ENCODE peak calls at places on chromosomes 12 and 14, in six cellular contexts. A is lower lobe of right lung, R is hepatocyte, D is HFF-Myc, V is colonic mucosa, P is left lung. T is an unnamed sample.

GRCh38 chr14:59245809-59246295 is 57.4 kb downstream of the DAAM1 start:
- DNase-seq in A (no peak), R (no peak), D (no peak), V (no peak), P (no peak), T (no peak)

GRCh38 chr12:67758119-67758873 is 109.8 kb downstream of the DYRK2 start:
- DNase-seq in A (no peak), R (no peak), D (no peak), V (no peak), P (no peak), T (peak)

GRCh38 chr14:104549536-104550339 is 29.8 kb upstream of the C14orf180 start:
- DNase-seq in A (no peak), R (no peak), D (no peak), V (no peak), P (peak), T (no peak)

GRCh38 chr14:67526676-67527459 is 6.2 kb upstream of the PLEKHH1 start:
- DNase-seq in A (no peak), R (peak), D (peak), V (peak), P (no peak), T (peak)

GRCh38 chr12:93151079-93151759 is 222.1 kb upstream of the EEA1 start:
- DNase-seq in A (no peak), R (no peak), D (no peak), V (peak), P (no peak), T (no peak)

GRCh38 chr14:89455412-89455811 is 38.4 kb upstream of the FOXN3 start:
- DNase-seq in A (no peak), R (peak), D (no peak), V (peak), P (no peak), T (no peak)

GRCh38 chr14:42001436-42001835 is 394.8 kb downstream of the LRFN5 start:
- DNase-seq in A (no peak), R (no peak), D (no peak), V (no peak), P (no peak), T (no peak)

GRCh38 chr12:5630101-5630500 is 198.2 kb downstream of the NTF3 start:
- DNase-seq in A (no peak), R (no peak), D (no peak), V (no peak), P (no peak), T (no peak)

GRCh38 chr12:31740618-31741017 is 11.8 kb upstream of the AMN1 start:
- DNase-seq in A (no peak), R (no peak), D (no peak), V (no peak), P (no peak), T (no peak)

GRCh38 chr14:88209273-88209672 is 113.8 kb downstream of the KCNK10 start:
- DNase-seq in A (no peak), R (no peak), D (no peak), V (no peak), P (no peak), T (no peak)

DNA sequence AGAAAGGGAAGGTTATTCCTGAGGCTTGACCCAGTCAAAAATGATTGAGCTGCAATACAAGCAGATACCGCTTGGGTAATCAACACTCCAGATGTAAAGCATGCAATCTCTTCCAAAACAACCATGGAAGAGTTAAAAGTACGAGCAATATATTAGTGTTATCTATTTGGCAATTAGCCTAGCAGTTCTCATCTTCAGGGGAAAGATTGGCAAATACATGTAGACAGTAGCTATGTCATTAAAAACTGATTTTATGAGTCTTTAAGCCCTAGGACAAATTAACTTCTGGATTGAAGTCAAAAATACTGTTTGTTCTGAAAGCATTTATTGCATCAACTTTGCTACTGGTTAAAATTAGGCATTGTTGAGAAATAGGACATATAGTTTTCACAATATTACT is 9.3 kb upstream of the GYS2 start:
- DNase-seq in A (no peak), R (no peak), D (no peak), V (no peak), P (no peak), T (peak)
- TF ChIP-seq CTCF in A (no peak), R (no peak), D (peak), V (no peak), P (no peak), T (peak)

GRCh38 chr14:76271371-76271770 is 104.6 kb upstream of the ESRRB start:
- DNase-seq in A (no peak), R (no peak), D (no peak), V (no peak), P (no peak), T (no peak)

GRCh38 chr14:76264384-76264783 is 111.6 kb upstream of the ESRRB start:
- DNase-seq in A (no peak), R (no peak), D (no peak), V (no peak), P (no peak), T (no peak)

GRCh38 chr14:76268700-76269099 is 107.2 kb upstream of the ESRRB start:
- DNase-seq in A (no peak), R (no peak), D (no peak), V (no peak), P (no peak), T (no peak)

GRCh38 chr14:76268013-76268376 is 107.9 kb upstream of the ESRRB start:
- DNase-seq in A (no peak), R (no peak), D (no peak), V (no peak), P (no peak), T (no peak)

GRCh38 chr14:76267322-76268012 is 108.5 kb upstream of the ESRRB start:
- DNase-seq in A (peak), R (peak), D (no peak), V (peak), P (peak), T (peak)
- H3K4me3 ChIP-seq in A (peak), R (peak), D (peak), V (peak), P (peak), T (peak)

DNA sequence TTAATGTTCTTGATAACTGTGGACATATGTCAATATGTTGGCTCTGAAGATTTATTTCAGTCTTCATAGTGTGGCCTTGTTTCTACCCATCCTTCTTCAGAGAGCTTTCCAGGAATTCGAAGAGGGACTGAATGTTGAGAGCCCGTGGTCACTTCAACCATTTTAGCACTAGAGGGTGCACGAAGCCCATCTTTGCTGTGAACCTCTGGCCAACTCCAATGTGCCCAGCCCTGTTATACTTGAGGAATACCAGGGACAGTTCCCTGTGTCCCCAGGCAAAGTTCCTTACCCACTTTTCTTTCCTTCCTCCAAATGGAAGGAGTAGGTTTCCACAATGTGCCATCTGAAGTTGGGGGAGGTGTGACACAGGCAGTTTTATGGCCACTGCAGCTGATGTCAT is 603.5 kb downstream of the RPL10L start:
- DNase-seq in A (no peak), R (peak), D (peak), V (no peak), P (no peak), T (no peak)
- TF ChIP-seq CTCF in A (no peak), R (peak), D (no peak), V (no peak), P (no peak), T (no peak)

GRCh38 chr14:50319721-50320120 is 7.6 kb downstream of the DMAC2L start:
- DNase-seq in A (no peak), R (no peak), D (no peak), V (no peak), P (no peak), T (no peak)

GRCh38 chr14:50320279-50320678 is 8.2 kb downstream of the DMAC2L start:
- DNase-seq in A (no peak), R (no peak), D (no peak), V (no peak), P (no peak), T (peak)

GRCh38 chr14:50319293-50319692 is 7.2 kb downstream of the DMAC2L start:
- DNase-seq in A (no peak), R (no peak), D (no peak), V (no peak), P (no peak), T (peak)

GRCh38 chr14:50318031-50318626 is 6.0 kb downstream of the DMAC2L start:
- DNase-seq in A (no peak), R (peak), D (no peak), V (no peak), P (no peak), T (peak)

GRCh38 chr14:50321009-50321660 is 9.0 kb downstream of the DMAC2L start:
- DNase-seq in A (no peak), R (peak), D (peak), V (peak), P (peak), T (peak)
- H3K4me3 ChIP-seq in A (peak), R (no peak), D (peak), V (no peak), P (no peak), T (peak)

GRCh38 chr12:103758310-103759089 is 82.5 kb downstream of the NT5DC3 start:
- DNase-seq in A (no peak), R (no peak), D (no peak), V (no peak), P (no peak), T (no peak)
- TF ChIP-seq CTCF in A (no peak), R (no peak), D (no peak), V (no peak), P (no peak), T (no peak)

GRCh38 chr12:113231275-113232231 is 10.3 kb downstream of the TPCN1 start:
- DNase-seq in A (no peak), R (peak), D (no peak), V (no peak), P (peak), T (no peak)

GRCh38 chr12:113233967-113234366 is 12.7 kb downstream of the TPCN1 start:
- DNase-seq in A (no peak), R (no peak), D (no peak), V (no peak), P (peak), T (no peak)

GRCh38 chr12:113234483-113234882 is 13.2 kb downstream of the TPCN1 start:
- DNase-seq in A (no peak), R (no peak), D (no peak), V (no peak), P (peak), T (no peak)

GRCh38 chr12:113232232-113232615 is 11.0 kb downstream of the TPCN1 start:
- DNase-seq in A (no peak), R (no peak), D (no peak), V (no peak), P (peak), T (no peak)

DNA sequence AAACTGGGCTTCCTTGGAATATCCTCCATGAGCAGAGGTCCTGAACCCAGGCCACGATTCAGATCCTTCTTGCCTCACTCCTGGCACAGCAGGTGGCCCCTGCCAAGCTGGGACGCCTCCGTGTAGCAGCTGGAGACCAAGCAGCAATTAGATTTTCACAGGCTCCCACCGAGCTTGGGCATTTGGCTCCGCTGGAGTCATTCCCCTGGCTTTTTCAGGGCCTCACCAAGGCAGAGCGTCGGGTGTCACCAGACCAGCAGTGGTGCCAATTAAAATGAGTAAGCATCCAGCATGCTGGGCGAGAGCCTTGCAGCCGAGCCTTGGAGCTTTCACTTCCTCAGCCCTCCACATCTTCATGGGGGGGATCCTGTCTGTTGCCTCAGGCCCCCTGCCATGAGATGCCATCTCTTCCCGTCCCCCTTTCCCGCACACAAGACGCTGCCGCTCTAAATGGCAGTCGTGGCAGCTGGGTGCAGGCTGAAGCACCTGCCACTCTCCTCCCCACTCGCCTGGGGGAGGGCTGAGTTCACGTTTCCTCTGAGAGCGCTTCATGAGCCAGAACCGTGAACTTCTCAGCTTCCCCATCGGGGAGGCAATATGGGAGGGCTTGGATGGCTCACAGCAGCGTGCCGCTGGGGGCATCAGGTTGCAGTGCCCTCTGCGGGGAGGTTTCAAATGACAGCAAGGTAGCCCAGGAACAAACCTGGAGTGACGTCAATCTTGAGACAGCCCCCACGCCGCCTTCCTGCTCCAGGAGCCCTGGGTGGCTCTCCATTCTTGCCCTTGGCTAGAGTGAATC is 11.7 kb downstream of the TPCN1 start:
- DNase-seq in A (peak), R (no peak), D (no peak), V (no peak), P (peak), T (no peak)
- H3K4me3 ChIP-seq in A (no peak), R (no peak), D (no peak), V (no peak), P (no peak), T (no peak)

GRCh38 chr12:50167026-50167742 is at the start of gene CERS5:
- DNase-seq in A (peak), R (peak), D (peak), V (peak), P (peak), T (peak)
- TF ChIP-seq CTCF in A (peak), R (no peak), D (peak), V (no peak), P (no peak), T (no peak)

DNA sequence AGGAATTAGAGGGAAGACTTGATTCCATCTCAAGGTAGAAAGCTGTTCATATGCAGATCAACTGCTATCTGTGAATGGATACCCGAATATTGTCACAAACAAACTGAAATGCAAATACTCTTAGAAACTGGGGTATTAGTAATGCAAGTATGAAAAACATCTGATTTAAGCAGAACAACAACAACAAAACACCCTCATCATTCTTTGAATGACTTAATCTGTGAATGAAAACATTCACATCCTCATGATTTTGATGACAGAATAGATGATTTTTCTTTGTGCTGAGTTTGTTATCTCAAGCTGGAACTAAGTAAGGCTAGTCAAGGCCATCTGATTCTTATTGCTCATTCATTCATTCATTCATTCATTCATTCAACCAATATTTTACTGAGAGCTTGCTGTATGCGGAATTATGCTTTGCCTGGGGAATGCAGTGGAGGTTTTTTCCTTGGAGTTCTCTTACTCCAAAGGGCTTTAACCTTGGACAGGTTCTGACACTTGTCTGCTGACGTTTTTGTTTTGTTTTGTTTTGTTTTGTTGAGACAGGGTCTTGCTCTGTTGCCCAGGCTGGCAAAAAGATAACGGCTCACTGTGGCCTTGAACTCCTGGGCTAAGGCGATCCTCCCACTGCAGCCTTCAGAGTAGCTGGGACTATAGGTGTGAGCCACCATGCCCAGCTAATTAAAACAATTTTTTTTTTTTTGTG is 23.3 kb downstream of the OR10G3 start:
- DNase-seq in A (no peak), R (no peak), D (no peak), V (no peak), P (no peak), T (no peak)
- H3K4me3 ChIP-seq in A (no peak), R (no peak), D (no peak), V (no peak), P (no peak), T (no peak)

GRCh38 chr12:126668961-126669360 is 1598.0 kb upstream of the TMEM132C start:
- DNase-seq in A (no peak), R (no peak), D (peak), V (no peak), P (no peak), T (peak)

GRCh38 chr12:126668538-126668937 is 1598.4 kb upstream of the TMEM132C start:
- DNase-seq in A (no peak), R (no peak), D (peak), V (no peak), P (no peak), T (peak)

GRCh38 chr12:126667340-126667739 is 1599.6 kb upstream of the TMEM132C start:
- DNase-seq in A (no peak), R (no peak), D (peak), V (no peak), P (no peak), T (peak)

DNA sequence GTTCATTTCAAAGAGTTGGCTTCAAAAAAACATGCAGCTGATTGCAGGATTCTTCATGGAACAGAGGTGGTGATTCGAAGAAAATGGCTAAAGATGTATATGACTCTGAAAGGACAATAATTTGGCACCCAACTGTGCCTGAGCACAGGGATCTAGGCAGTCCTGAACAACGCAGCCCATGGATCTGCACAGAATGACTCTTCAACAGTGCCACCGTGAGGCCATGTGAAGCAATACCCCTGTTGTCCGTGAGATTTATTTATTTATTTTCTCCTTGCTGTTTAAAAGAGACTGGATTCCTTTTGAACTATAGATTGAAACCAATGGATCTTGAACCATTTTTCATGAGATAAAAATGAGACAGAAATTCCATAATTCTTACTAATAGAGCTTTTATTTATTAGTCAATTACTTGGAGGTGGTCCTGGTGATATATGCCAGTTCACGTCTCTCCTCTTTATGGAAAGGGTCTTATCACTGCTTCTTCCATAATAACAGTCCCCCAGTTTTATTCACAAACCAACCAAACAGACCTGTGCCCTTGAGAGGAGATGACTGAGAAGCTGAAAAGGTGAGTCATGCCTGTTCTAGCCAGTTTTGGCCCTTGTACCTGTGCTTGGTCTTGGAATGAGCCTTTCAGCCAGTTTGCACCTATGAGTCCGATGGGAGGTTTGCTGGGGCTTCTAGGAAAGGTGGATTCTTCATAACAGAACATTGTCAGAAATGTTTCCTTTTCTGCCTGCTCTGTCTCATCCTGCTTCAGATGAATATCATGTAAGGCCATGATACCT is 1598.3 kb downstream of the AACS start:
- DNase-seq in A (no peak), R (peak), D (peak), V (no peak), P (no peak), T (peak)
- TF ChIP-seq CTCF in A (peak), R (peak), D (peak), V (no peak), P (no peak), T (peak)

GRCh38 chr14:25050494-25051170 is 685 bp upstream of the STXBP6 start:
- DNase-seq in A (no peak), R (peak), D (peak), V (no peak), P (no peak), T (peak)

GRCh38 chr14:25049127-25049558 is 804 bp downstream of the STXBP6 start:
- DNase-seq in A (no peak), R (peak), D (no peak), V (peak), P (no peak), T (peak)

GRCh38 chr14:25046301-25046943 is 3.5 kb downstream of the STXBP6 start:
- DNase-seq in A (no peak), R (no peak), D (no peak), V (no peak), P (no peak), T (no peak)

GRCh38 chr14:25049559-25050493 is at the start of gene STXBP6:
- DNase-seq in A (peak), R (peak), D (no peak), V (peak), P (peak), T (peak)

GRCh38 chr14:25048170-25049126 is 1.5 kb downstream of the STXBP6 start:
- DNase-seq in A (no peak), R (peak), D (no peak), V (peak), P (no peak), T (peak)
- H3K4me3 ChIP-seq in A (peak), R (peak), D (peak), V (peak), P (peak), T (peak)

T was measured in cardiac fibroblast.